ENCODE peak calls at places on chromosomes 16 and 17, in ten cellular contexts. One of them, this sample, is unnamed.

GRCh38 chr17:59409336-59410048 is 78.0 kb downstream of the YPEL2 start:
- DNase-seq in T-cell: no peak
- DNase-seq in anterior cingulate cortex: no peak
- DNase-seq in HTR-8/SVneo: no peak
- DNase-seq in MM.1S: no peak
- DNase-seq in RPMI7951: no peak
- DNase-seq in cardiac septum: no peak
- DNase-seq in NCI-H774: no peak
- DNase-seq in ELR: no peak
- DNase-seq in left ventricle myocardium inferior: no peak
- DNase-seq in this sample: no peak

GRCh38 chr16:30006659-30007377 is 4.0 kb downstream of the DOC2A start:
- DNase-seq in T-cell: no peak
- DNase-seq in anterior cingulate cortex: no peak
- DNase-seq in HTR-8/SVneo: no peak
- DNase-seq in MM.1S: no peak
- DNase-seq in RPMI7951: no peak
- DNase-seq in cardiac septum: no peak
- DNase-seq in NCI-H774: no peak
- DNase-seq in ELR: no peak
- DNase-seq in left ventricle myocardium inferior: no peak
- DNase-seq in this sample: no peak

GRCh38 chr17:46764709-46765401 is 53.6 kb downstream of the WNT3 start:
- DNase-seq in T-cell: no peak
- DNase-seq in anterior cingulate cortex: no peak
- DNase-seq in HTR-8/SVneo: peak
- DNase-seq in MM.1S: no peak
- DNase-seq in RPMI7951: peak
- DNase-seq in cardiac septum: no peak
- DNase-seq in NCI-H774: no peak
- DNase-seq in ELR: peak
- DNase-seq in left ventricle myocardium inferior: peak
- DNase-seq in this sample: no peak

GRCh38 chr17:27741361-27741861 is 58.9 kb downstream of the NOS2 start:
- DNase-seq in T-cell: no peak
- DNase-seq in anterior cingulate cortex: no peak
- DNase-seq in HTR-8/SVneo: no peak
- DNase-seq in MM.1S: no peak
- DNase-seq in RPMI7951: peak
- DNase-seq in cardiac septum: no peak
- DNase-seq in NCI-H774: no peak
- DNase-seq in ELR: peak
- DNase-seq in left ventricle myocardium inferior: no peak
- DNase-seq in this sample: no peak

GRCh38 chr17:41624208-41625101 is at the start of gene KRT17:
- DNase-seq in T-cell: no peak
- DNase-seq in anterior cingulate cortex: no peak
- DNase-seq in HTR-8/SVneo: no peak
- DNase-seq in MM.1S: no peak
- DNase-seq in RPMI7951: peak
- DNase-seq in cardiac septum: no peak
- DNase-seq in NCI-H774: no peak
- DNase-seq in ELR: no peak
- DNase-seq in left ventricle myocardium inferior: no peak
- DNase-seq in this sample: peak

GRCh38 chr16:69049146-69049545 is 56.3 kb upstream of the HAS3 start:
- DNase-seq in T-cell: no peak
- DNase-seq in anterior cingulate cortex: no peak
- DNase-seq in HTR-8/SVneo: peak
- DNase-seq in MM.1S: no peak
- DNase-seq in RPMI7951: peak
- DNase-seq in cardiac septum: no peak
- DNase-seq in NCI-H774: no peak
- DNase-seq in ELR: peak
- DNase-seq in left ventricle myocardium inferior: no peak
- DNase-seq in this sample: no peak

GRCh38 chr17:77427471-77427991 is 286.8 kb downstream of the SEC14L1 start:
- DNase-seq in T-cell: no peak
- DNase-seq in anterior cingulate cortex: peak
- DNase-seq in HTR-8/SVneo: peak
- DNase-seq in MM.1S: no peak
- DNase-seq in RPMI7951: peak
- DNase-seq in cardiac septum: peak
- DNase-seq in NCI-H774: no peak
- DNase-seq in ELR: peak
- DNase-seq in left ventricle myocardium inferior: peak
- DNase-seq in this sample: no peak

GRCh38 chr17:42895185-42895555 is 5.4 kb upstream of the G6PC1 start:
- DNase-seq in T-cell: no peak
- DNase-seq in anterior cingulate cortex: no peak
- DNase-seq in HTR-8/SVneo: peak
- DNase-seq in MM.1S: no peak
- DNase-seq in RPMI7951: peak
- DNase-seq in cardiac septum: no peak
- DNase-seq in NCI-H774: no peak
- DNase-seq in ELR: peak
- DNase-seq in left ventricle myocardium inferior: peak
- DNase-seq in this sample: no peak

GRCh38 chr16:27598921-27599565 is 49.1 kb downstream of the KATNIP start:
- DNase-seq in T-cell: no peak
- DNase-seq in anterior cingulate cortex: no peak
- DNase-seq in HTR-8/SVneo: no peak
- DNase-seq in MM.1S: no peak
- DNase-seq in RPMI7951: no peak
- DNase-seq in cardiac septum: no peak
- DNase-seq in NCI-H774: no peak
- DNase-seq in ELR: no peak
- DNase-seq in left ventricle myocardium inferior: no peak
- DNase-seq in this sample: no peak

GRCh38 chr17:57588086-57588485 is 157.0 kb downstream of the CCDC182 start:
- DNase-seq in T-cell: no peak
- DNase-seq in anterior cingulate cortex: no peak
- DNase-seq in HTR-8/SVneo: no peak
- DNase-seq in MM.1S: no peak
- DNase-seq in RPMI7951: peak
- DNase-seq in cardiac septum: no peak
- DNase-seq in NCI-H774: no peak
- DNase-seq in ELR: no peak
- DNase-seq in left ventricle myocardium inferior: no peak
- DNase-seq in this sample: no peak

GRCh38 chr17:15397605-15398004 is 56.2 kb upstream of the TEKT3 start:
- DNase-seq in T-cell: no peak
- DNase-seq in anterior cingulate cortex: no peak
- DNase-seq in HTR-8/SVneo: no peak
- DNase-seq in MM.1S: no peak
- DNase-seq in RPMI7951: no peak
- DNase-seq in cardiac septum: no peak
- DNase-seq in NCI-H774: no peak
- DNase-seq in ELR: no peak
- DNase-seq in left ventricle myocardium inferior: no peak
- DNase-seq in this sample: no peak

GRCh38 chr16:89395150-89396142 is 94.9 kb downstream of the ANKRD11 start:
- DNase-seq in T-cell: no peak
- DNase-seq in anterior cingulate cortex: peak
- DNase-seq in HTR-8/SVneo: peak
- DNase-seq in MM.1S: no peak
- DNase-seq in RPMI7951: peak
- DNase-seq in cardiac septum: peak
- DNase-seq in NCI-H774: no peak
- DNase-seq in ELR: peak
- DNase-seq in left ventricle myocardium inferior: peak
- DNase-seq in this sample: no peak

This sample was measured in DMS153.